ENCODE peak calls at places on chromosomes 5 and 9, in seven cellular contexts. S is hypothalamus; Q is SK-MEL-5; I is activated CD8-positive, alpha-beta memory T cell treated with anti-CD3 and anti-CD28 coated beads, Interleukin-2, amount 50 U/mL, for 48 hours; H is astrocyte; M is Panc1; A is HCT116. B is an unnamed sample.

GRCh38 chr9:36316629-36317317 is 58.5 kb upstream of the GNE start:
- DNase-seq in I (no peak), M (no peak), H (peak), Q (peak), A (no peak), S (no peak), B (no peak)

GRCh38 chr9:130634801-130635200 is 29.6 kb upstream of the PRDM12 start:
- DNase-seq in A (no peak), Q (no peak), M (no peak), I (no peak), H (no peak), S (no peak), B (no peak)

GRCh38 chr5:178413992-178414391 is 176.2 kb downstream of the COL23A1 start:
- DNase-seq in Q (no peak), A (no peak), I (no peak), H (no peak), M (no peak), S (no peak), B (no peak)

GRCh38 chr9:98916660-98917059 is 27.0 kb upstream of the COL15A1 start:
- DNase-seq in M (no peak), I (no peak), H (peak), S (no peak), A (no peak), Q (no peak), B (no peak)

GRCh38 chr5:98563885-98564653 is 209.4 kb upstream of the RGMB start:
- DNase-seq in Q (peak), M (no peak), A (no peak), I (no peak), H (no peak), S (no peak), B (no peak)

GRCh38 chr9:130701059-130702022 is 7.8 kb downstream of the EXOSC2 start:
- DNase-seq in Q (peak), S (peak), H (peak), M (no peak), A (no peak), I (peak), B (peak)

GRCh38 chr9:7028591-7028990 is 270.8 kb downstream of the KDM4C start:
- DNase-seq in Q (no peak), I (no peak), M (no peak), H (no peak), A (no peak), S (no peak), B (no peak)

GRCh38 chr5:57171818-57172465 is 1.9 kb upstream of the GPBP1 start:
- DNase-seq in I (peak), M (no peak), A (no peak), Q (no peak), S (no peak), H (no peak), B (no peak)

GRCh38 chr9:128007566-128008138 is 26.9 kb upstream of the EEIG1 start:
- DNase-seq in S (no peak), A (peak), H (peak), I (peak), Q (peak), M (no peak), B (peak)

GRCh38 chr9:91188719-91189590 is 172.8 kb downstream of the AUH start:
- DNase-seq in S (no peak), I (no peak), H (no peak), A (no peak), Q (no peak), M (no peak), B (no peak)

GRCh38 chr9:14912849-14913248 is 2.6 kb upstream of the FREM1 start:
- DNase-seq in M (no peak), H (no peak), S (no peak), A (no peak), I (no peak), Q (no peak), B (no peak)

GRCh38 chr9:92850898-92851297 is 26.9 kb downstream of the ZNF484 start:
- DNase-seq in H (no peak), Q (peak), S (no peak), M (no peak), A (no peak), I (no peak), B (peak)

GRCh38 chr5:56494300-56494704 is 261.2 kb upstream of the ANKRD55 start:
- DNase-seq in A (no peak), M (no peak), Q (no peak), S (no peak), H (no peak), I (no peak), B (peak)

GRCh38 chr5:77882670-77883257 is 106.6 kb upstream of the TBCA start:
- DNase-seq in I (no peak), A (no peak), Q (no peak), S (no peak), M (no peak), H (peak), B (peak)

GRCh38 chr5:103444333-103445038 is 118.1 kb downstream of the NUDT12 start:
- DNase-seq in H (no peak), Q (no peak), S (no peak), M (no peak), I (no peak), A (no peak), B (peak)

GRCh38 chr9:136996361-136997281 is at the start of gene CLIC3:
- DNase-seq in I (peak), M (no peak), S (no peak), H (no peak), Q (no peak), A (no peak), B (peak)

GRCh38 chr5:151141535-151141934 is 16.0 kb downstream of the ANXA6 start:
- DNase-seq in H (no peak), I (peak), M (no peak), S (no peak), Q (no peak), A (no peak), B (no peak)

GRCh38 chr9:124800306-124801259 is 23.6 kb downstream of the OLFML2A start:
- DNase-seq in H (peak), S (no peak), A (no peak), Q (no peak), M (no peak), I (no peak), B (no peak)

GRCh38 chr5:76401801-76402250 is 1.3 kb upstream of the IQGAP2 start:
- DNase-seq in A (no peak), Q (no peak), M (no peak), S (no peak), I (no peak), H (no peak), B (no peak)

GRCh38 chr9:114356792-114357191 is 27.1 kb downstream of the ORM2 start:
- DNase-seq in A (no peak), I (no peak), S (no peak), H (no peak), M (no peak), Q (no peak), B (no peak)

GRCh38 chr5:132814441-132815294 is 1.6 kb downstream of the SOWAHA start:
- DNase-seq in H (no peak), S (no peak), I (no peak), M (no peak), Q (no peak), A (no peak), B (no peak)

GRCh38 chr9:89635007-89635742 is 30.4 kb downstream of the GADD45G start:
- DNase-seq in I (no peak), M (no peak), H (peak), S (no peak), Q (no peak), A (no peak), B (no peak)

GRCh38 chr9:124011460-124012301 is at the start of gene LHX2:
- DNase-seq in H (peak), Q (peak), A (peak), S (peak), I (peak), M (no peak), B (peak)

GRCh38 chr5:114018178-114018577 is 343.7 kb upstream of the KCNN2 start:
- DNase-seq in A (no peak), I (no peak), Q (peak), S (no peak), H (no peak), M (no peak), B (peak)

GRCh38 chr9:8842402-8843193 is 1043.0 kb upstream of the DMAC1 start:
- DNase-seq in M (no peak), I (no peak), A (no peak), S (no peak), H (no peak), Q (no peak), B (no peak)

GRCh38 chr9:110429453-110429852 is 91.8 kb upstream of the TXNDC8 start:
- DNase-seq in S (no peak), A (no peak), M (no peak), H (no peak), Q (no peak), I (no peak), B (no peak)